ENCODE peak calls at places on chromosome 21, in five cellular contexts. One of them, this sample, is unnamed.

GRCh38 chr21:42561742-42562141 is 48.1 kb downstream of the SLC37A1 start:
- DNase-seq in GM12878: peak
- DNase-seq in H1: no peak
- DNase-seq in K562: peak
- DNase-seq in HepG2: peak
- DNase-seq in this sample: no peak

GRCh38 chr21:30408782-30409494 is 13.1 kb downstream of the KRTAP13-1 start:
- DNase-seq in GM12878: no peak
- DNase-seq in HepG2: peak
- DNase-seq in K562: no peak
- DNase-seq in H1: peak
- DNase-seq in this sample: peak

GRCh38 chr21:15514073-15514946 is 215.5 kb upstream of the USP25 start:
- DNase-seq in HepG2: peak
- DNase-seq in GM12878: peak
- DNase-seq in H1: no peak
- DNase-seq in K562: no peak
- DNase-seq in this sample: no peak

GRCh38 chr21:44370027-44370735 is 16.8 kb downstream of the TRPM2 start:
- DNase-seq in HepG2: peak
- DNase-seq in K562: peak
- DNase-seq in GM12878: no peak
- DNase-seq in H1: no peak
- DNase-seq in this sample: peak

GRCh38 chr21:42847051-42847707 is 32.2 kb downstream of the WDR4 start:
- DNase-seq in GM12878: no peak
- DNase-seq in HepG2: no peak
- DNase-seq in K562: no peak
- DNase-seq in H1: no peak
- DNase-seq in this sample: no peak

GRCh38 chr21:29256125-29256895 is 42.4 kb upstream of the BACH1 start:
- DNase-seq in GM12878: no peak
- DNase-seq in K562: no peak
- DNase-seq in HepG2: no peak
- DNase-seq in H1: no peak
- DNase-seq in this sample: no peak

GRCh38 chr21:27476696-27477095 is 509.8 kb upstream of the ADAMTS5 start:
- DNase-seq in H1: no peak
- DNase-seq in HepG2: no peak
- DNase-seq in GM12878: no peak
- DNase-seq in K562: no peak
- DNase-seq in this sample: no peak

GRCh38 chr21:38759286-38759872 is 46.4 kb upstream of the ETS2 start:
- DNase-seq in K562: no peak
- DNase-seq in GM12878: no peak
- DNase-seq in H1: no peak
- DNase-seq in HepG2: no peak
- DNase-seq in this sample: no peak

GRCh38 chr21:28272272-28272992 is 720.2 kb downstream of the LTN1 start:
- DNase-seq in H1: no peak
- DNase-seq in K562: no peak
- DNase-seq in GM12878: no peak
- DNase-seq in HepG2: no peak
- DNase-seq in this sample: no peak

GRCh38 chr21:43619856-43620255 is 39.4 kb downstream of the HSF2BP start:
- DNase-seq in H1: no peak
- DNase-seq in K562: no peak
- DNase-seq in GM12878: no peak
- DNase-seq in HepG2: no peak
- DNase-seq in this sample: no peak

GRCh38 chr21:22374218-22374969 is 1376.2 kb downstream of the NCAM2 start:
- DNase-seq in GM12878: no peak
- DNase-seq in H1: peak
- DNase-seq in HepG2: no peak
- DNase-seq in K562: no peak
- DNase-seq in this sample: no peak

GRCh38 chr21:42311160-42311559 is 4.0 kb downstream of the TFF3 start:
- DNase-seq in GM12878: no peak
- DNase-seq in H1: no peak
- DNase-seq in K562: no peak
- DNase-seq in HepG2: no peak
- DNase-seq in this sample: no peak

GRCh38 chr21:31115249-31115648 is 77.0 kb upstream of the KRTAP19-8 start:
- DNase-seq in H1: no peak
- DNase-seq in K562: no peak
- DNase-seq in GM12878: no peak
- DNase-seq in HepG2: no peak
- DNase-seq in this sample: no peak

GRCh38 chr21:43865471-43866181 is 603 bp downstream of the AGPAT3 start:
- DNase-seq in H1: no peak
- DNase-seq in K562: peak
- DNase-seq in GM12878: no peak
- DNase-seq in HepG2: no peak
- DNase-seq in this sample: no peak

GRCh38 chr21:38628426-38628825 is 130.1 kb upstream of the ERG start:
- DNase-seq in GM12878: no peak
- DNase-seq in H1: no peak
- DNase-seq in K562: no peak
- DNase-seq in HepG2: peak
- DNase-seq in this sample: no peak

GRCh38 chr21:45514311-45515021 is 27.8 kb downstream of the SLC19A1 start:
- DNase-seq in HepG2: no peak
- DNase-seq in H1: no peak
- DNase-seq in GM12878: no peak
- DNase-seq in K562: no peak
- DNase-seq in this sample: no peak

GRCh38 chr21:45516071-45516670 is 26.1 kb downstream of the SLC19A1 start:
- DNase-seq in H1: no peak
- DNase-seq in HepG2: no peak
- DNase-seq in GM12878: no peak
- DNase-seq in K562: no peak
- DNase-seq in this sample: no peak

GRCh38 chr21:45516671-45517151 is 25.5 kb downstream of the SLC19A1 start:
- DNase-seq in HepG2: no peak
- DNase-seq in GM12878: no peak
- DNase-seq in H1: no peak
- DNase-seq in K562: no peak
- DNase-seq in this sample: no peak

GRCh38 chr21:45513741-45514310 is 28.4 kb downstream of the SLC19A1 start:
- DNase-seq in HepG2: no peak
- DNase-seq in GM12878: no peak
- DNase-seq in K562: no peak
- DNase-seq in H1: no peak
- DNase-seq in this sample: no peak

GRCh38 chr21:45515241-45516061 is 26.8 kb downstream of the SLC19A1 start:
- DNase-seq in H1: no peak
- DNase-seq in K562: no peak
- DNase-seq in HepG2: no peak
- DNase-seq in GM12878: no peak
- DNase-seq in this sample: no peak
- TF ChIP-seq KDM1A in H1: no peak
- TF ChIP-seq KDM1A in K562: no peak
- TF ChIP-seq KDM1A in HepG2: no peak
- TF ChIP-seq KDM1A in GM12878: no peak
- TF ChIP-seq KDM1A in this sample: no peak

GRCh38 chr21:25688284-25689035 is 46.2 kb downstream of the ATP5PF start:
- DNase-seq in K562: no peak
- DNase-seq in H1: no peak
- DNase-seq in HepG2: no peak
- DNase-seq in GM12878: no peak
- DNase-seq in this sample: no peak
- TF ChIP-seq MAX in K562: no peak
- TF ChIP-seq MAX in H1: no peak
- TF ChIP-seq MAX in HepG2: no peak
- TF ChIP-seq MAX in GM12878: no peak
- TF ChIP-seq MAX in this sample: no peak

GRCh38 chr21:24045775-24046215 is 1561.5 kb downstream of the MRPL39 start:
- DNase-seq in HepG2: no peak
- DNase-seq in H1: no peak
- DNase-seq in GM12878: no peak
- DNase-seq in K562: no peak
- DNase-seq in this sample: no peak
- TF ChIP-seq KDM1A in HepG2: no peak
- TF ChIP-seq KDM1A in H1: no peak
- TF ChIP-seq KDM1A in GM12878: no peak
- TF ChIP-seq KDM1A in K562: no peak
- TF ChIP-seq KDM1A in this sample: no peak

DNA sequence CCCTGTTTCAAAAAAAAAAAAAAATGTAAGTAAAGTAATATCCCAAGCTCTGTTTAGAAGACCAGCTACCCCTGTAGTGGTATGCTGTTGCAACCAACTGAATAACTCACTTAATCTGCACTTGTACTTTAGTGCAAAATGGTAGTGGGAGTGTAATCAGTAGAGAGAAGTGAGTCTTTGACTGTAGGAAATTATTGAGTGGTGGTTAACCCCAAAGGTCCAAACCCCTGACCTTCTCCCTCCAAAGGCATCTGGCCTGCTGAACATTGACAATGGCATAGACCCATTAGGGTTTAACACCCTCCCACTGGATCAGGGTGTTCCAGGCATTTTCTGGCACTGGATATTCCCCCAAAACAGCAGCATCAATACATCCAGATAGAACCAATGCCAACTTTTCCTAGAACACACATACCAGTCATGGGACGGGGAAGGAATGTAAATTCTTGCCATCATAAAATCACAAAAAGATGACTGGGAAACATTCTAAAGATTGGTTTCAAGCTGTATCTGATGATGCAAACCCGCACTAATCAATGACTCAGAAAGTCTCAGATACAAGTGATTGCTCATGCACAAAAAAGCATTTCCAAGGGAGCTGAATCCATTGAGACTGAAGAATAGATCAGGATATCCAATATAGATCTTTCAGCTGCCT is 110.3 kb downstream of the MRPL39 start:
- DNase-seq in K562: no peak
- DNase-seq in HepG2: no peak
- DNase-seq in H1: no peak
- DNase-seq in GM12878: no peak
- DNase-seq in this sample: no peak
- TF ChIP-seq MAX in K562: no peak
- TF ChIP-seq MAX in HepG2: no peak
- TF ChIP-seq MAX in H1: no peak
- TF ChIP-seq MAX in GM12878: no peak
- TF ChIP-seq MAX in this sample: no peak

GRCh38 chr21:25997788-25998611 is 172.6 kb downstream of the APP start:
- DNase-seq in K562: no peak
- DNase-seq in H1: peak
- DNase-seq in GM12878: no peak
- DNase-seq in HepG2: peak
- DNase-seq in this sample: no peak
- TF ChIP-seq KDM1A in K562: no peak
- TF ChIP-seq KDM1A in H1: no peak
- TF ChIP-seq KDM1A in GM12878: no peak
- TF ChIP-seq KDM1A in HepG2: no peak
- TF ChIP-seq KDM1A in this sample: no peak

GRCh38 chr21:39911286-39911685 is 44.0 kb downstream of the PCP4 start:
- DNase-seq in HepG2: no peak
- DNase-seq in K562: no peak
- DNase-seq in H1: no peak
- DNase-seq in GM12878: no peak
- DNase-seq in this sample: peak

GRCh38 chr21:39913651-39914145 is 46.5 kb downstream of the PCP4 start:
- DNase-seq in GM12878: no peak
- DNase-seq in K562: no peak
- DNase-seq in H1: no peak
- DNase-seq in HepG2: no peak
- DNase-seq in this sample: no peak

GRCh38 chr21:39915881-39916280 is 48.6 kb downstream of the PCP4 start:
- DNase-seq in HepG2: no peak
- DNase-seq in H1: no peak
- DNase-seq in GM12878: no peak
- DNase-seq in K562: no peak
- DNase-seq in this sample: no peak

GRCh38 chr21:39908265-39908923 is 41.2 kb downstream of the PCP4 start:
- DNase-seq in K562: no peak
- DNase-seq in H1: no peak
- DNase-seq in HepG2: no peak
- DNase-seq in GM12878: no peak
- DNase-seq in this sample: no peak

GRCh38 chr21:39911792-39912191 is 44.6 kb downstream of the PCP4 start:
- DNase-seq in HepG2: no peak
- DNase-seq in K562: no peak
- DNase-seq in GM12878: no peak
- DNase-seq in H1: no peak
- DNase-seq in this sample: no peak
- TF ChIP-seq MAX in HepG2: no peak
- TF ChIP-seq MAX in K562: no peak
- TF ChIP-seq MAX in GM12878: no peak
- TF ChIP-seq MAX in H1: no peak
- TF ChIP-seq MAX in this sample: no peak

DNA sequence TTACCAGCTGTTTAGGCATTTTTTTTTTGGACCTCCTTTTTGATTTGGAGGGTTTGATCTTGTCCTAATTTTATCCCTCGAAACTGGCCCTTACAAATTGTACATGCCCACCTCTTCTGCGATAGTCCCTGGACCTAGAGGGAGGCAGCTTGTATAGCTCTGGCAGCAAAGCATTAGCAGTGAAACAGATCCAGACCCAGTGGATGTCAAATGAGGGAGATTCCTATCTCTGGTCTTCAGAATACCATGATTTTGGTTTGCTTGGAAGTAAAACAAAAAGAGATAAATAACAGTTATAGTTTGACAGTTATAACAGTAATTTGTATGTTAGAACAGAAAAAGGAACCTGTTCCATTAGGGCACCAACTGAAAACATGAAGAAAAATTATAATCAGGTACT is 123.6 kb downstream of the MIS18A start:
- DNase-seq in GM12878: no peak
- DNase-seq in H1: no peak
- DNase-seq in HepG2: no peak
- DNase-seq in K562: no peak
- DNase-seq in this sample: no peak
- TF ChIP-seq KDM1A in GM12878: no peak
- TF ChIP-seq KDM1A in H1: no peak
- TF ChIP-seq KDM1A in HepG2: no peak
- TF ChIP-seq KDM1A in K562: no peak
- TF ChIP-seq KDM1A in this sample: no peak

GRCh38 chr21:37139902-37140301 is 66.8 kb downstream of the TTC3 start:
- DNase-seq in K562: no peak
- DNase-seq in GM12878: no peak
- DNase-seq in HepG2: no peak
- DNase-seq in H1: no peak
- DNase-seq in this sample: no peak
- TF ChIP-seq MAX in K562: no peak
- TF ChIP-seq MAX in GM12878: no peak
- TF ChIP-seq MAX in HepG2: no peak
- TF ChIP-seq MAX in H1: no peak
- TF ChIP-seq MAX in this sample: no peak

DNA sequence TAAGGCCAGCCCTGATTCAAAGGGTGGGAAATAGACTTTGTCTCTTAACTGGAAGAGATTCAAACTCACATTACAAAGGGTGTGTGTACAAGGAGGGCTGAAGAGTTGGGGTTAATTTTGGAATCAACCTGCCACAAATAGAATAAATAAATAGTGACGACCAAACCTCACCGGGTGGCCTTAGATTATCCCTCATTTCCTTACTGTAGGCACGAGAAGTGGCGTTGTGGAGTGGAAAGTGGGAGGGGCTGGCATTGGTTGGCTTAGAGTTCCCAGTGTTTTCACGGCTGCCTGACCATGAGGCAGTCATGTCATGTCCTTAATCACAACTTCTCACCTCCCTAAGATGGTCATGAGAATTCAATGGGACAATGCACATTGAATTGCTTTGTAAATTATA is 21.3 kb upstream of the RUNX1 start:
- DNase-seq in K562: no peak
- DNase-seq in H1: no peak
- DNase-seq in GM12878: no peak
- DNase-seq in HepG2: no peak
- DNase-seq in this sample: no peak
- TF ChIP-seq KDM1A in K562: no peak
- TF ChIP-seq KDM1A in H1: no peak
- TF ChIP-seq KDM1A in GM12878: no peak
- TF ChIP-seq KDM1A in HepG2: no peak
- TF ChIP-seq KDM1A in this sample: no peak